ENCODE peak calls at places on chromosomes 13 and 19, in six cellular contexts. One of them, this sample, is unnamed.
A peak's percentile ranks its signal among the peaks of the same experiment; 100 is the strongest.

GRCh38 chr13:66831317-66831716 is 398.8 kb downstream of the PCDH9 start:
- DNase-seq in neural progenitor cell: no peak
- DNase-seq in Peyer's patch: no peak
- DNase-seq in PC-3: no peak
- DNase-seq in HCT116: no peak
- DNase-seq in mesenchymal stem cell: peak; percentile 1
- DNase-seq in this sample: no peak

GRCh38 chr13:42968906-42969305 is 23.1 kb downstream of the EPSTI1 start:
- DNase-seq in HCT116: no peak
- DNase-seq in mesenchymal stem cell: no peak
- DNase-seq in PC-3: peak; percentile 28
- DNase-seq in Peyer's patch: no peak
- DNase-seq in neural progenitor cell: no peak
- DNase-seq in this sample: peak; percentile 73

GRCh38 chr19:21824679-21825078 is 11.3 kb downstream of the ZNF43 start:
- DNase-seq in neural progenitor cell: no peak
- DNase-seq in Peyer's patch: no peak
- DNase-seq in PC-3: no peak
- DNase-seq in HCT116: no peak
- DNase-seq in mesenchymal stem cell: no peak
- DNase-seq in this sample: no peak

GRCh38 chr13:90201198-90201597 is 1146.3 kb upstream of the MIR17HG start:
- DNase-seq in Peyer's patch: no peak
- DNase-seq in neural progenitor cell: no peak
- DNase-seq in mesenchymal stem cell: peak; percentile 86
- DNase-seq in HCT116: no peak
- DNase-seq in PC-3: peak; percentile 2
- DNase-seq in this sample: no peak

GRCh38 chr19:45311640-45312039 is 11.0 kb downstream of the CKM start:
- DNase-seq in mesenchymal stem cell: no peak
- DNase-seq in HCT116: no peak
- DNase-seq in PC-3: no peak
- DNase-seq in Peyer's patch: no peak
- DNase-seq in neural progenitor cell: no peak
- DNase-seq in this sample: no peak

GRCh38 chr13:29767006-29767405 is 83.4 kb downstream of the UBL3 start:
- DNase-seq in mesenchymal stem cell: peak; percentile 89
- DNase-seq in PC-3: no peak
- DNase-seq in neural progenitor cell: no peak
- DNase-seq in HCT116: no peak
- DNase-seq in Peyer's patch: no peak
- DNase-seq in this sample: no peak

GRCh38 chr13:74629985-74630384 is 495.8 kb upstream of the KLF12 start:
- DNase-seq in HCT116: no peak
- DNase-seq in mesenchymal stem cell: no peak
- DNase-seq in PC-3: no peak
- DNase-seq in neural progenitor cell: no peak
- DNase-seq in Peyer's patch: no peak
- DNase-seq in this sample: no peak

GRCh38 chr13:95624020-95624419 is 20.5 kb downstream of the DZIP1 start:
- DNase-seq in mesenchymal stem cell: peak; percentile 57
- DNase-seq in HCT116: peak; percentile 39
- DNase-seq in Peyer's patch: no peak
- DNase-seq in PC-3: peak; percentile 58
- DNase-seq in neural progenitor cell: peak; percentile 70
- DNase-seq in this sample: peak; percentile 15

GRCh38 chr13:76455960-76456359 is 430.2 kb downstream of the KCTD12 start:
- DNase-seq in mesenchymal stem cell: peak; percentile 87
- DNase-seq in HCT116: no peak
- DNase-seq in neural progenitor cell: no peak
- DNase-seq in Peyer's patch: no peak
- DNase-seq in PC-3: peak; percentile 48
- DNase-seq in this sample: no peak

DNA sequence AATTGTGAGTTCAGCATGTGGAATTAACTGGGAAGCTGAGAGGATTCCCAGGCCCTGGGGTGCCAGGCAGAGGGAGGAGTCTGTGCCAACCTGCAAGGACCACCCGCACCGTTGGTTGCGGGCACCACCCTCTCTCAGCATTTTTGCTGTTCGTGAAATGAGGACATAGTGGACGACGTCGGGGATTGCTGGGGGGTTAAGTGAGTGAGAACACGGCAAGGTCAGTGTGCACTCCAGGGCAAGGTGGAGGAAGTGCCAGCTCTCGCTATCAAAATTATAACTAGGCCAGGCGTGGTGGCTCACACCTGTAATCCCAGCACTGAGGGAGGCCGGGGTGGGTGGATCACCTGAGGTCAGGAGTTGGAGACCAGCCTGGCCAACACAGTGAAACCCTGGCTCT is 2.2 kb downstream of the FXYD3 start:
- DNase-seq in HCT116: no peak
- DNase-seq in neural progenitor cell: no peak
- DNase-seq in mesenchymal stem cell: no peak
- DNase-seq in Peyer's patch: no peak
- DNase-seq in PC-3: no peak
- DNase-seq in this sample: no peak
- H3K4me3 ChIP-seq in HCT116: no peak overlapping the region
- H3K4me3 ChIP-seq in neural progenitor cell: no peak overlapping the region
- H3K4me3 ChIP-seq in mesenchymal stem cell: no peak overlapping the region
- H3K4me3 ChIP-seq in Peyer's patch: peak overlapping the region; percentile 56
- H3K4me3 ChIP-seq in PC-3: no peak overlapping the region
- H3K4me3 ChIP-seq in this sample: peak overlapping the region; percentile 89

GRCh38 chr19:15239337-15239949 is 7.2 kb upstream of the EPHX3 start:
- DNase-seq in mesenchymal stem cell: no peak
- DNase-seq in Peyer's patch: no peak
- DNase-seq in neural progenitor cell: no peak
- DNase-seq in HCT116: no peak
- DNase-seq in PC-3: no peak
- DNase-seq in this sample: no peak

GRCh38 chr19:15243236-15243957 is 11.1 kb upstream of the EPHX3 start:
- DNase-seq in PC-3: no peak
- DNase-seq in HCT116: no peak
- DNase-seq in mesenchymal stem cell: no peak
- DNase-seq in Peyer's patch: no peak
- DNase-seq in neural progenitor cell: no peak
- DNase-seq in this sample: no peak

GRCh38 chr19:15240539-15240938 is 8.3 kb upstream of the EPHX3 start:
- DNase-seq in neural progenitor cell: no peak
- DNase-seq in HCT116: no peak
- DNase-seq in PC-3: no peak
- DNase-seq in mesenchymal stem cell: no peak
- DNase-seq in Peyer's patch: no peak
- DNase-seq in this sample: no peak

GRCh38 chr19:15238639-15239155 is 6.4 kb upstream of the EPHX3 start:
- DNase-seq in Peyer's patch: no peak
- DNase-seq in neural progenitor cell: no peak
- DNase-seq in HCT116: no peak
- DNase-seq in PC-3: no peak
- DNase-seq in mesenchymal stem cell: no peak
- DNase-seq in this sample: no peak

GRCh38 chr19:15241259-15241658 is 9.0 kb upstream of the EPHX3 start:
- DNase-seq in neural progenitor cell: no peak
- DNase-seq in HCT116: no peak
- DNase-seq in Peyer's patch: no peak
- DNase-seq in PC-3: peak; percentile 49
- DNase-seq in mesenchymal stem cell: no peak
- DNase-seq in this sample: no peak
- H3K36me3 ChIP-seq in neural progenitor cell: no peaks in the 10 kb centered on the region
- H3K36me3 ChIP-seq in HCT116: no peaks in the 10 kb centered on the region
- H3K36me3 ChIP-seq in Peyer's patch: no peaks in the 10 kb centered on the region
- H3K36me3 ChIP-seq in PC-3: peaks cover 32% of the 10 kb centered on the region
- H3K36me3 ChIP-seq in mesenchymal stem cell: peaks cover 97% of the 10 kb centered on the region
- H3K36me3 ChIP-seq in this sample: peaks cover 36% of the 10 kb centered on the region

GRCh38 chr19:17686027-17686511 is 2.1 kb downstream of the UNC13A start:
- DNase-seq in HCT116: no peak
- DNase-seq in mesenchymal stem cell: peak; percentile 42
- DNase-seq in neural progenitor cell: peak; percentile 39
- DNase-seq in PC-3: no peak
- DNase-seq in Peyer's patch: no peak
- DNase-seq in this sample: no peak

GRCh38 chr19:17687857-17688784 is at the start of gene UNC13A:
- DNase-seq in mesenchymal stem cell: peak; percentile 41
- DNase-seq in neural progenitor cell: peak; percentile 92
- DNase-seq in HCT116: no peak
- DNase-seq in PC-3: no peak
- DNase-seq in Peyer's patch: no peak
- DNase-seq in this sample: no peak

GRCh38 chr19:17688853-17689595 is 870 bp upstream of the UNC13A start:
- DNase-seq in PC-3: no peak
- DNase-seq in Peyer's patch: no peak
- DNase-seq in neural progenitor cell: no peak
- DNase-seq in mesenchymal stem cell: no peak
- DNase-seq in HCT116: no peak
- DNase-seq in this sample: no peak

GRCh38 chr19:17686592-17687042 is 1.5 kb downstream of the UNC13A start:
- DNase-seq in PC-3: peak; percentile 39
- DNase-seq in HCT116: peak; percentile 46
- DNase-seq in mesenchymal stem cell: peak; percentile 46
- DNase-seq in Peyer's patch: no peak
- DNase-seq in neural progenitor cell: peak; percentile 66
- DNase-seq in this sample: no peak

GRCh38 chr19:17687141-17687856 is 855 bp downstream of the UNC13A start:
- DNase-seq in PC-3: no peak
- DNase-seq in HCT116: no peak
- DNase-seq in mesenchymal stem cell: no peak
- DNase-seq in Peyer's patch: no peak
- DNase-seq in neural progenitor cell: peak; percentile 37
- DNase-seq in this sample: no peak
- H3K4me3 ChIP-seq in PC-3: peak overlapping the region; percentile 62
- H3K4me3 ChIP-seq in HCT116: peak overlapping the region; percentile 85
- H3K4me3 ChIP-seq in mesenchymal stem cell: peak overlapping the region; percentile 29
- H3K4me3 ChIP-seq in Peyer's patch: no peak overlapping the region
- H3K4me3 ChIP-seq in neural progenitor cell: peak overlapping the region; percentile 48
- H3K4me3 ChIP-seq in this sample: peak overlapping the region; percentile 51

GRCh38 chr19:6217752-6218403 is 61.9 kb downstream of the MLLT1 start:
- DNase-seq in HCT116: no peak
- DNase-seq in neural progenitor cell: no peak
- DNase-seq in mesenchymal stem cell: no peak
- DNase-seq in PC-3: no peak
- DNase-seq in Peyer's patch: no peak
- DNase-seq in this sample: no peak
- H3K36me3 ChIP-seq in HCT116: no peaks in the 10 kb centered on the region
- H3K36me3 ChIP-seq in neural progenitor cell: no peaks in the 10 kb centered on the region
- H3K36me3 ChIP-seq in mesenchymal stem cell: peaks cover 96% of the 10 kb centered on the region
- H3K36me3 ChIP-seq in PC-3: peaks cover 8% of the 10 kb centered on the region
- H3K36me3 ChIP-seq in Peyer's patch: no peaks in the 10 kb centered on the region
- H3K36me3 ChIP-seq in this sample: no peaks in the 10 kb centered on the region

DNA sequence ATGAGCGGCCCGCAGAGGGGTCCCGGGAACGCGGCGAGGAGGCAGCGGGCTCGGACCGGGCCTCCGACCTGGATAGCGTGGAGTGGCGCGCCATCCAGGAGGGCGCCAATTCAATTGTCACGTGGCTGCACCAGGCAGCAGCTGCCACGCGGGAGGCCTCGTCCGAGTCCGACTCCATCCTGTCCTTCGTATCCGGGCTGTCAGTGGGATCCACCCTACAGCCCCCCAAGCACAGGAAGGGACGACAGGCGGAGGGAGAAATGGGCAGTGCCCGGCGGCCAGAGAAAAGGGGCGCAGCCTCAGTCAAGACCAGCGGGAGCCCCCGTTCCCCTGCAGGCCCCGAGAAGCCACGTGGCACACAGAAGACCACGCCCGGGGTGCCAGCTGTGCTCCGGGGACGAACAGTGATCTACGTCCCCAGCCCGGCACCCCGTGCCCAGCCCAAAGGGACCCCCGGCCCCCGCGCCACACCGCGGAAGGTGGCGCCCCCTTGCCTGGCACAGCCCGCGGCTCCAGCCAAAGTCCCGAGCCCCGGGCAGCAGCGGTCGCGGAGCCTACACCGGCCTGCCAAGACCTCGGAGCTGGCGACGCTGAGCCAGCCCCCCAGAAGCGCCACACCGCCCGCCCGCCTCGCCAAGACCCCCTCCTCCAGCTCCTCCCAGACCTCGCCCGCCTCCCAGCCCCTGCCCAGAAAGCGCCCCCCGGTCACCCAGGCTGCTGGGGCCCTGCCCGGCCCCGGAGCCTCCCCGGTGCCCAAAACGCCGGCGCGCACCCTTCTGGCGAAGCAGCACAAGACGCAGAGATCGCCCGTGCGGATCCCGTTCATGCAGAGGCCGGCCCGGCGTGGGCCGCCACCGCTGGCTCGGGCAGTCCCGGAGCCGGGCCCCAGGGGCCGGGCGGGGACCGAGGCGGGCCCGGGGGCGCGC is 10.5 kb downstream of the C19orf25 start:
- DNase-seq in Peyer's patch: no peak
- DNase-seq in mesenchymal stem cell: no peak
- DNase-seq in PC-3: peak; percentile 32
- DNase-seq in HCT116: no peak
- DNase-seq in neural progenitor cell: peak; percentile 76
- DNase-seq in this sample: no peak
- H3K4me3 ChIP-seq in Peyer's patch: peak overlapping the region; percentile 48
- H3K4me3 ChIP-seq in mesenchymal stem cell: no peak overlapping the region
- H3K4me3 ChIP-seq in PC-3: peak overlapping the region; percentile 65
- H3K4me3 ChIP-seq in HCT116: peak overlapping the region; percentile 66
- H3K4me3 ChIP-seq in neural progenitor cell: peak overlapping the region; percentile 16
- H3K4me3 ChIP-seq in this sample: no peak overlapping the region

DNA sequence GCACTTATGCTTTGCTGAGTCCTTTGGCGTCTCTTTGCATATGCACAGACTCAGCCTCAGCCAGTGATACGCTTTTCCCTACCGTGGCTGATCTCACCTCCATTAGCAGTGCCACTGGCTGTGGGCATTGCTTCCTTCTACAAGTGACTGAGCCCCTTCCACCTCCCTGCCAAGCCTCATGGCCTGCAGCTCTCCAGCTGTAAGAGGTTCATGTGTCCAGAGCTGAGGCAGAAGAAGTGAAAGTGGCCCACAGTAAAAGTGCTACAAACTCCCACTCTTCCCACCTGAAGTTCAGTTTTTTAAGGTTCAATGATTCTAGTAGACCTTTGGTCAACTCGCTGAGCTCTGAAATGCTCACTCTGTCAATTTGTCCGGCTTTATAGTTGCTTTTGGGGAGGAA is 44.7 kb downstream of the SMARCA4 start:
- DNase-seq in PC-3: no peak
- DNase-seq in HCT116: no peak
- DNase-seq in mesenchymal stem cell: no peak
- DNase-seq in Peyer's patch: no peak
- DNase-seq in neural progenitor cell: no peak
- DNase-seq in this sample: no peak
- H3K36me3 ChIP-seq in PC-3: peaks cover 52% of the 10 kb centered on the region
- H3K36me3 ChIP-seq in HCT116: peaks cover 43% of the 10 kb centered on the region
- H3K36me3 ChIP-seq in mesenchymal stem cell: peaks cover 66% of the 10 kb centered on the region
- H3K36me3 ChIP-seq in Peyer's patch: no peaks in the 10 kb centered on the region
- H3K36me3 ChIP-seq in neural progenitor cell: peaks cover 3% of the 10 kb centered on the region
- H3K36me3 ChIP-seq in this sample: peaks cover 23% of the 10 kb centered on the region